ENCODE peak calls at places on chromosome 11, in five cellular contexts. X is left ventricle myocardium inferior; E is neural progenitor cell; Y is naive thymus-derived CD4-positive, alpha-beta T cell; T is GM23248. D is an unnamed sample. For H3K4me1, the result is how much of the 10 kb centered on the place peaks cover.

GRCh38 chr11:110907629-110908028 is 195.4 kb upstream of the ARHGAP20 start:
- DNase-seq in X (no peak), E (no peak), Y (no peak), T (peak), D (peak)

GRCh38 chr11:76677010-76677771 is 6.6 kb upstream of the LRRC32 start:
- DNase-seq in X (no peak), E (no peak), Y (no peak), T (no peak), D (no peak)

GRCh38 chr11:118174006-118174567 is 2.4 kb downstream of the SCN2B start:
- DNase-seq in X (no peak), E (no peak), Y (no peak), T (no peak), D (no peak)

GRCh38 chr11:60343094-60343704 is 16.1 kb downstream of the MS4A6E start:
- DNase-seq in X (no peak), E (peak), Y (no peak), T (peak), D (no peak)

GRCh38 chr11:128569291-128569690 is 18.1 kb downstream of the ETS1 start:
- DNase-seq in X (no peak), E (no peak), Y (no peak), T (no peak), D (no peak)

GRCh38 chr11:86523738-86524602 is 148.4 kb downstream of the ME3 start:
- DNase-seq in X (no peak), E (no peak), Y (no peak), T (peak), D (peak)

GRCh38 chr11:20865161-20865560 is 195.8 kb downstream of the NELL1 start:
- DNase-seq in X (no peak), E (no peak), Y (no peak), T (no peak), D (no peak)

GRCh38 chr11:68664141-68664540 is 20.2 kb upstream of the GAL start:
- DNase-seq in X (no peak), E (no peak), Y (no peak), T (no peak), D (peak)

GRCh38 chr11:71301858-71302533 is 49.6 kb upstream of the SHANK2 start:
- DNase-seq in X (no peak), E (no peak), Y (no peak), T (no peak), D (peak)

GRCh38 chr11:64165482-64165841 is 451 bp downstream of the MACROD1 start:
- DNase-seq in X (no peak), E (no peak), Y (no peak), T (peak), D (no peak)

GRCh38 chr11:72223615-72224586 is 666 bp upstream of the INPPL1 start:
- DNase-seq in X (peak), E (peak), Y (peak), T (peak), D (no peak)

GRCh38 chr11:61966673-61967176 is 709 bp downstream of the FTH1 start:
- DNase-seq in X (no peak), E (peak), Y (no peak), T (peak), D (no peak)

GRCh38 chr11:114472661-114473060 is 33.4 kb downstream of the REXO2 start:
- DNase-seq in X (no peak), E (no peak), Y (no peak), T (no peak), D (no peak)

GRCh38 chr11:6476571-6476970 is 2.8 kb upstream of the TRIM3 start:
- DNase-seq in X (no peak), E (no peak), Y (no peak), T (no peak), D (no peak)

GRCh38 chr11:18394928-18395734 is 768 bp downstream of the LDHA start:
- DNase-seq in X (no peak), E (peak), Y (no peak), T (peak), D (no peak)
- H3K4me1 ChIP-seq in X (under half), E (under half), Y (under half), T (half or more), D (under half)

GRCh38 chr11:19378814-19379213 is 138.1 kb upstream of the E2F8 start:
- DNase-seq in X (no peak), E (no peak), Y (no peak), T (peak), D (no peak)
- H3K4me1 ChIP-seq in X (under half), E (under half), Y (under half), T (under half), D (under half)

GRCh38 chr11:1129143-1129665 is 28.5 kb upstream of the MUC5AC start:
- DNase-seq in X (no peak), E (no peak), Y (no peak), T (no peak), D (no peak)

GRCh38 chr11:1131033-1131911 is 26.5 kb upstream of the MUC5AC start:
- DNase-seq in X (no peak), E (no peak), Y (no peak), T (no peak), D (peak)

GRCh38 chr11:1129666-1130160 is 28.0 kb upstream of the MUC5AC start:
- DNase-seq in X (no peak), E (peak), Y (no peak), T (no peak), D (peak)

GRCh38 chr11:1128333-1129142 is 29.2 kb upstream of the MUC5AC start:
- DNase-seq in X (no peak), E (no peak), Y (no peak), T (no peak), D (peak)

GRCh38 chr11:1130276-1131032 is 27.3 kb upstream of the MUC5AC start:
- DNase-seq in X (no peak), E (no peak), Y (no peak), T (no peak), D (peak)
- H3K4me1 ChIP-seq in X (under half), E (under half), Y (under half), T (under half), D (under half)

GRCh38 chr11:36389006-36389405 is 92.9 kb downstream of the PRR5L start:
- DNase-seq in X (no peak), E (no peak), Y (no peak), T (no peak), D (no peak)

GRCh38 chr11:36389811-36390210 is 93.7 kb downstream of the PRR5L start:
- DNase-seq in X (no peak), E (no peak), Y (no peak), T (no peak), D (no peak)

GRCh38 chr11:36394056-36394455 is 98.0 kb downstream of the PRR5L start:
- DNase-seq in X (no peak), E (no peak), Y (no peak), T (no peak), D (no peak)

GRCh38 chr11:36388086-36388485 is 92.0 kb downstream of the PRR5L start:
- DNase-seq in X (no peak), E (no peak), Y (no peak), T (no peak), D (no peak)

GRCh38 chr11:36391062-36391461 is 95.0 kb downstream of the PRR5L start:
- DNase-seq in X (no peak), E (no peak), Y (no peak), T (peak), D (no peak)
- H3K4me1 ChIP-seq in X (under half), E (under half), Y (under half), T (under half), D (under half)